ENCODE peak calls at places on chromosomes 13 and 19, in five cellular contexts. V is HAP-1, Y is HS-27A, K is COR-L47, R is NCI-H774. Q is an unnamed sample.

GRCh38 chr13:113491418-113491883 is 940 bp upstream of the DCUN1D2 start:
- DNase-seq in Y (no peak), V (no peak), K (peak), R (peak), Q (no peak)

GRCh38 chr13:110425444-110425780 is 118.3 kb downstream of the COL4A2 start:
- DNase-seq in K (no peak), Y (no peak), R (no peak), V (no peak), Q (no peak)

GRCh38 chr19:19642506-19643157 is 825 bp downstream of the GMIP start:
- DNase-seq in K (no peak), V (no peak), R (no peak), Y (no peak), Q (peak)

GRCh38 chr19:54137913-54138776 is 583 bp downstream of the CNOT3 start:
- DNase-seq in V (no peak), R (no peak), K (peak), Y (no peak), Q (no peak)

GRCh38 chr13:34207334-34207733 is 389.4 kb downstream of the RFC3 start:
- DNase-seq in K (no peak), V (no peak), Y (peak), R (no peak), Q (no peak)

GRCh38 chr13:25848822-25849740 is 202.7 kb downstream of the SHISA2 start:
- DNase-seq in V (no peak), R (no peak), K (no peak), Y (no peak), Q (no peak)

GRCh38 chr19:8575467-8575997 is 1.7 kb downstream of the MYO1F start:
- DNase-seq in V (no peak), K (no peak), Y (no peak), R (no peak), Q (no peak)

GRCh38 chr13:79228972-79229371 is 177.1 kb downstream of the RBM26 start:
- DNase-seq in R (no peak), Y (no peak), K (no peak), V (no peak), Q (no peak)

Q was measured in NCI-H510A treated with DMSO at 0.1 percent for 48 hours.